ENCODE peak calls at places on chromosomes 13 and 19, in five cellular contexts. U is mesenchymal stem cell, W is mesendoderm, H is IMR-90, Y is neuronal stem cell. N is an unnamed sample.

GRCh38 chr19:2517881-2518601 is 42.1 kb downstream of the GADD45B start:
- DNase-seq in Y (no peak), U (no peak), W (peak; percentile 62), H (no peak), N (no peak)

GRCh38 chr19:41945135-41945766 is 13.9 kb downstream of the RABAC1 start:
- DNase-seq in Y (no peak), H (no peak), U (no peak), W (no peak), N (no peak)

GRCh38 chr19:32870154-32870573 is 597 bp upstream of the SLC7A9 start:
- DNase-seq in W (peak; percentile 55), U (no peak), H (no peak), Y (no peak), N (no peak)

GRCh38 chr19:49640113-49640898 is at the start of gene RRAS:
- DNase-seq in Y (peak; percentile 100), H (peak; percentile 100), U (peak; percentile 100), W (peak; percentile 100), N (peak; percentile 100)

GRCh38 chr13:62293081-62293480 is 877.4 kb upstream of the PCDH20 start:
- DNase-seq in H (peak; percentile 23), U (peak; percentile 53), Y (no peak), W (no peak), N (no peak)

GRCh38 chr19:40331052-40331451 is 17.1 kb downstream of the C19orf47 start:
- DNase-seq in Y (no peak), U (no peak), H (no peak), W (no peak), N (no peak)

GRCh38 chr13:106521101-106521799 is 14.2 kb downstream of the EFNB2 start:
- DNase-seq in Y (no peak), U (no peak), W (no peak), H (no peak), N (no peak)

GRCh38 chr19:45693168-45693788 is 812 bp downstream of the QPCTL start:
- DNase-seq in U (peak; percentile 85), H (peak; percentile 57), Y (no peak), W (peak; percentile 85), N (no peak)

GRCh38 chr13:51222510-51223283 is 499 bp downstream of the FAM124A start:
- DNase-seq in U (peak; percentile 20), H (no peak), W (peak; percentile 69), Y (peak; percentile 58), N (no peak)

GRCh38 chr13:50379584-50379983 is 364.3 kb downstream of the KCNRG start:
- DNase-seq in U (no peak), H (no peak), W (no peak), Y (no peak), N (no peak)

DNA sequence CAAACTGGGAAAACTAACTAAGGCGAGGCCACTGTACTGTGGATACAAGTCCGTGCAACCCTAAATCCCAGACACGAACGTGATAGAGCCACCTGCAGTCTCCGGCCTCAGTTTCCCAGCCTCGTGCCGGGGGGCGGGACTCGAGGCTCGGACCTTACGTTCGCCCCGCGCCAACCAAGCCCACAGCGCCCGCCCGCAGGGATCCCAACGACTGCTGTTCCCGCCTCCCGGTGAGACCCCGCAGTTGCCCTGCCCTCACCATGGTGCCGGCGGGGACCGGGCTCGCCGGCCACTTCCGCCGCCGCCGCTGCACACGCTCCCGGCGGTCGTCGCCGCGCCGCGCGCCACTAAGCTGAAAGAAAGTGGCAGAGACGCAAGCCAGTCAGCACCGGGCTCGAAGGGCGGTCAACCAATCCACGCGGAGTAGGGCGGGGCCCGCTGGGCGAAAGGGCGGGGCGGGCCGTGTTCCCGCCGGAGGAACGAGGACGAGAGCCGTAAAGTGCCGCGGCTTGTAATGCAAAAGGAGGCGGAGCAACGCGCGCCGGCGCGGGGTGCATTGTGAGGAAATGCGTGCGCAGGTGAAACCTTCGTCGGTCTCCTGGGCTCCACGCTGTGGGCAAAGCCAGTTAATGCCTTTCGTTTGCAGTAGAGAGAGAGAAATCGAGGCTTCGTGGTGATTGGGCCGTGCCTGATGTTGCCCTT is at the start of gene LSM4:
- DNase-seq in U (peak; percentile 97), H (peak; percentile 95), W (peak; percentile 99), Y (peak; percentile 98), N (peak; percentile 99)
- H2BK15ac ChIP-seq in U (peak within 1 kb of the TSS; percentile 63), H (peak within 1 kb of the TSS; percentile 26), W (no peak within 1 kb of the TSS), Y (no peak within 1 kb of the TSS), N (peak within 1 kb of the TSS; percentile 67)

GRCh38 chr19:1449467-1450442 is at the start of gene APC2:
- DNase-seq in U (peak; percentile 44), H (peak; percentile 44), Y (peak; percentile 82), W (peak; percentile 73), N (peak; percentile 93)
- H3K4me3 ChIP-seq in U (no peak within 1 kb of the TSS), H (peak within 1 kb of the TSS; percentile 15), Y (peak within 1 kb of the TSS; percentile 75), W (no peak within 1 kb of the TSS), N (peak within 1 kb of the TSS; percentile 43)

GRCh38 chr19:18519962-18520847 is 1.7 kb downstream of the ELL start:
- DNase-seq in H (peak; percentile 85), Y (peak; percentile 39), U (peak; percentile 92), W (peak; percentile 88), N (no peak)
- H2BK15ac ChIP-seq in H (peak overlapping the region; percentile 94), Y (no peak overlapping the region), U (no peak overlapping the region), W (no peak overlapping the region), N (no peak overlapping the region)

DNA sequence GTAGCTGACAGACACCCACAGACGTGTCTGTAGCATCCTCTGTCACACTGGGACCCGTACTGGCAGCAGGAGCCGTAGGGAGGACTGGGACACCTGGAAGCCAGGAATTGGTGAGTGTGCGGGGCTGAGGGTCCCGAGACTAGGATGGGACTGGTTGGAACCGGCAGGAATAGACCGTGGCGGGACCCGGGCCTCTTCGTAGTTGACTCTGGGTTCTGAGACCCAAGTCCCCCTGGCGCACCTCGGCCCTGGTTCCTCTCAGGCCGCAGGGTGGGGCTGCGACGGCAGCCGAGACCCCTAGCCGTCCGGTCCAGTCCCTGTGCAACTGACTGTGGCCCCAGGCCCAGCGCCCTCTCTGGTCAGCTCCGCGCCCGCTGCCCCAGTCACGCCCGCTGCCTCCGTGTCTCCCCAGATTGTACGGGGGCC is 64.7 kb downstream of the ZNF823 start:
- DNase-seq in U (no peak), H (no peak), W (no peak), Y (no peak), N (no peak)
- H3K4me3 ChIP-seq in U (peak overlapping the region; percentile 68), H (peak overlapping the region; percentile 63), W (peak overlapping the region; percentile 6), Y (no peak overlapping the region), N (peak overlapping the region; percentile 46)

GRCh38 chr19:30969586-30969985 is 379.6 kb downstream of the TSHZ3 start:
- DNase-seq in W (no peak), Y (no peak), H (no peak), U (no peak), N (no peak)
- H2BK15ac ChIP-seq in W (no peak overlapping the region), Y (no peak overlapping the region), H (no peak overlapping the region), U (no peak overlapping the region), N (no peak overlapping the region)

DNA sequence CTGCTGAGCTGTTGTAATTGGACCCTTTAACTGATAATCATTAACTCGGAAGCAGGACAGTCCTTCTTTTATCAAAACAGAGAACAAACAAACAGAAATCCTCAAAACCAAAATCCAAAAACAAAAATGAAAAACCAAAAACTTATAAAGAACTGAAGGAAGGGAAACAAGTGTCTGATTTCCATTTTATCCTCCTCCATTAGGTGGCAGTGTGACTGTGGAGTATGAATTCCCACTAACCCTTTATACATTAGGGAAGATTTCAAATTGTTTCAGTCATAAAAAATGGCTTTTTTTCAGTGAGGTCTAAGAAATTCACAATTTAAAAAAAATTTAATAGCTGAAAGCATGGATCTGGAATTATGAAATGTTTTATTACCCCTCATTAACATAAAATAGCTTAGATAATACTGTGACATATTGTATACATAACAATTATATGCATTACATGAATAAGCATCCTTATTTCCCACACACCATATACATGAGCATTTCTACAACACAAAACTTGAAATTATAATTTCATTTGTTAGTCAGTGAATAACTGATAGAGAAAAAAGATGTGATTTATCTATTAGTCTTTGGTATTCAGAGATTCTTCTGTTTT is 1074.3 kb upstream of the PCDH9 start:
- DNase-seq in H (no peak), Y (peak; percentile 5), W (peak; percentile 38), U (peak; percentile 40), N (no peak)
- H3K4me3 ChIP-seq in H (no peak overlapping the region), Y (no peak overlapping the region), W (no peak overlapping the region), U (no peak overlapping the region), N (no peak overlapping the region)

DNA sequence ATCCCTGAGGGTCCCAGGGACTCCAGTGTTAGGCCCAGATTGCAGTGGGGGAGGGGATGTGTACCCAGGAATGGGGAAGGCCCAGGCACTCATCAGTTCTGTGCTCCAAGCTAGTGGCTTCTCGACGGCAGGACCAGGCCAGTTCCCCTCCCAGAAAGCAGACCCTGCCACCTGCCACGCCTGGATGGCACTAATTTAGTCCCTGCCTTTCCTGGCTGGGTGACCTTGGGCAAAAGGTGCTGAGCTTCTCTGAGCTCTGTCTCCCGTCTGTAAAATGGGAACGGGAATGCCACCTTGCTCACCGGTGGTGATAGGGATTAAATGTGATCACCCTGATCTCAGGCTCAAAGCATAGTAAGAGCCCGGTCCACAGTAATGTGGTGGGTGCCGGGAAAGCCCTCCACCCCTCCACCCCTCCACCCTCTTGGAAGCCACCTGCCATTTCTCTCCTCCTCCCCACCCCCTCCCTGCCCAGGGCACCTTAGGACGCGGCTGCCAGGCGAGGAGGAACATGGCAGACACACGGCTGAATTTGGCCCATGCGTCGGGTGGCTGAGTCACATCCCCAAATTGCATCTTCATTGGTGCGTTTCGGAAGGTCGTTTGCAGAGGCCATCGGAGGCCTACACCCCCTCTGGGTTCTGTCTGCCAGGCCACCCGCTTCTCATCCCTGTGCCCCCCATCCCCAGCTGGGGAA is 2.3 kb downstream of the KCNN1 start:
- DNase-seq in H (no peak), U (no peak), Y (no peak), W (no peak), N (no peak)
- H2BK15ac ChIP-seq in H (no peak overlapping the region), U (no peak overlapping the region), Y (peak overlapping the region; percentile 67), W (no peak overlapping the region), N (no peak overlapping the region)

GRCh38 chr13:39035204-39035603 is 2.7 kb downstream of the PROSER1 start:
- DNase-seq in U (no peak), W (peak; percentile 65), Y (no peak), H (no peak), N (no peak)
- H3K4me3 ChIP-seq in U (peak overlapping the region; percentile 98), W (no peak overlapping the region), Y (peak overlapping the region; percentile 95), H (peak overlapping the region; percentile 6), N (peak overlapping the region; percentile 97)

GRCh38 chr19:18340237-18340989 is at the start of gene PGPEP1:
- DNase-seq in U (peak; percentile 57), W (peak; percentile 80), H (peak; percentile 41), Y (peak; percentile 56), N (no peak)
- H2BK15ac ChIP-seq in U (peak within 1 kb of the TSS; percentile 41), W (no peak within 1 kb of the TSS), H (peak within 1 kb of the TSS; percentile 2), Y (no peak within 1 kb of the TSS), N (no peak within 1 kb of the TSS)

N was measured in H1.